ENCODE peak calls at places on chromosomes 4 and X, in four cellular contexts. O, L, F and A are unnamed samples.
A peak's percentile ranks its signal among the peaks of the same experiment; 100 is the strongest.

GRCh38 chr4:3637326-3638016 is 105.2 kb upstream of the LRPAP1 start:
- DNase-seq in O (no peak), L (no peak), F (no peak), A (no peak)

GRCh38 chr4:40669504-40669903 is 39.8 kb upstream of the RBM47 start:
- DNase-seq in O (no peak), L (no peak), F (no peak), A (no peak)

GRCh38 chr4:149065753-149066152 is 623.5 kb upstream of the NR3C2 start:
- DNase-seq in O (no peak), L (no peak), F (no peak), A (no peak)

GRCh38 chr4:13599159-13599558 is 28.4 kb downstream of the BOD1L1 start:
- DNase-seq in O (no peak), L (peak; percentile 25), F (no peak), A (no peak)

GRCh38 chr4:105666693-105667092 is 41.8 kb downstream of the INTS12 start:
- DNase-seq in O (peak; percentile 74), L (no peak), F (no peak), A (no peak)

GRCh38 chr4:146520894-146521542 is 722 bp downstream of the SLC10A7 start:
- DNase-seq in O (no peak), L (peak; percentile 25), F (peak; percentile 24), A (no peak)

GRCh38 chrX:125710403-125711062 is 390.9 kb downstream of the TEX13C start:
- DNase-seq in O (no peak), L (no peak), F (no peak), A (no peak)

GRCh38 chr4:103099691-103100392 is at the start of gene BDH2:
- DNase-seq in O (peak; percentile 90), L (peak; percentile 41), F (peak; percentile 56), A (peak; percentile 30)

GRCh38 chrX:16946361-16946964 is at the start of gene REPS2:
- DNase-seq in O (no peak), L (peak; percentile 94), F (peak; percentile 85), A (peak; percentile 82)

GRCh38 chrX:123756320-123756719 is 23.5 kb upstream of the THOC2 start:
- DNase-seq in O (no peak), L (no peak), F (no peak), A (no peak)

GRCh38 chr4:143397887-143398286 is 61.2 kb downstream of the GAB1 start:
- DNase-seq in O (no peak), L (no peak), F (no peak), A (no peak)

GRCh38 chrX:41332005-41332404 is 2.0 kb upstream of the DDX3X start:
- DNase-seq in O (no peak), L (no peak), F (no peak), A (no peak)

GRCh38 chr4:51836531-51836930 is 6.4 kb upstream of the DCUN1D4 start:
- DNase-seq in O (no peak), L (no peak), F (no peak), A (no peak)

GRCh38 chrX:68980906-68981616 is 152.2 kb downstream of the EFNB1 start:
- DNase-seq in O (no peak), L (no peak), F (no peak), A (no peak)

GRCh38 chrX:118182050-118182449 is 65.4 kb upstream of the KLHL13 start:
- DNase-seq in O (no peak), L (no peak), F (no peak), A (no peak)

GRCh38 chr4:139501117-139501516 is 47.2 kb downstream of the RAB33B start:
- DNase-seq in O (no peak), L (no peak), F (no peak), A (no peak)

GRCh38 chrX:46244451-46244850 is 300.8 kb downstream of the ZNF674 start:
- DNase-seq in O (no peak), L (no peak), F (no peak), A (no peak)

GRCh38 chr4:165288226-165288625 is 39.2 kb upstream of the MSMO1 start:
- DNase-seq in O (no peak), L (no peak), F (no peak), A (no peak)